ENCODE peak calls at places on chromosomes 12 and 14, in four cellular contexts. One of them, this sample, is unnamed.

GRCh38 chr14:86712727-86713126 is 1182.8 kb downstream of the FLRT2 start:
- DNase-seq in HepG2: peak
- DNase-seq in A549: no peak
- DNase-seq in K562: no peak
- DNase-seq in this sample: no peak

GRCh38 chr12:89593233-89593632 is 67.4 kb upstream of the POC1B start:
- DNase-seq in K562: no peak
- DNase-seq in A549: no peak
- DNase-seq in HepG2: no peak
- DNase-seq in this sample: no peak

GRCh38 chr12:55019784-55020183 is at the start of gene NEUROD4:
- DNase-seq in K562: peak
- DNase-seq in A549: no peak
- DNase-seq in HepG2: peak
- DNase-seq in this sample: peak

GRCh38 chr12:47577213-47577612 is 128.6 kb downstream of the RPAP3 start:
- DNase-seq in A549: no peak
- DNase-seq in K562: no peak
- DNase-seq in HepG2: no peak
- DNase-seq in this sample: no peak

GRCh38 chr12:71626768-71627167 is 36.9 kb downstream of the ZFC3H1 start:
- DNase-seq in HepG2: peak
- DNase-seq in A549: no peak
- DNase-seq in K562: no peak
- DNase-seq in this sample: no peak

GRCh38 chr12:106903241-106903950 is 52.3 kb upstream of the TMEM263 start:
- DNase-seq in K562: peak
- DNase-seq in HepG2: peak
- DNase-seq in A549: peak
- DNase-seq in this sample: peak

GRCh38 chr12:115320967-115321366 is 637.0 kb upstream of the TBX3 start:
- DNase-seq in A549: no peak
- DNase-seq in HepG2: no peak
- DNase-seq in K562: no peak
- DNase-seq in this sample: no peak

GRCh38 chr12:98110516-98110915 is 404.9 kb upstream of the TMPO start:
- DNase-seq in K562: no peak
- DNase-seq in HepG2: no peak
- DNase-seq in A549: no peak
- DNase-seq in this sample: no peak

GRCh38 chr14:67533754-67534085 is 630 bp downstream of the PLEKHH1 start:
- DNase-seq in A549: no peak
- DNase-seq in HepG2: no peak
- DNase-seq in K562: no peak
- DNase-seq in this sample: no peak

GRCh38 chr14:37142835-37143499 is 29.4 kb downstream of the SLC25A21 start:
- DNase-seq in A549: no peak
- DNase-seq in K562: no peak
- DNase-seq in HepG2: peak
- DNase-seq in this sample: no peak

GRCh38 chr14:81437226-81437625 is 37.1 kb upstream of the STON2 start:
- DNase-seq in K562: no peak
- DNase-seq in HepG2: no peak
- DNase-seq in A549: no peak
- DNase-seq in this sample: no peak

GRCh38 chr14:24246765-24247212 is 4.4 kb upstream of the TINF2 start:
- DNase-seq in K562: no peak
- DNase-seq in HepG2: no peak
- DNase-seq in A549: no peak
- DNase-seq in this sample: no peak

GRCh38 chr14:55336161-55336560 is 64.9 kb downstream of the FBXO34 start:
- DNase-seq in HepG2: no peak
- DNase-seq in K562: no peak
- DNase-seq in A549: no peak
- DNase-seq in this sample: no peak

GRCh38 chr12:47846294-47846996 is 26.7 kb upstream of the HDAC7 start:
- DNase-seq in K562: no peak
- DNase-seq in A549: no peak
- DNase-seq in HepG2: no peak
- DNase-seq in this sample: no peak

GRCh38 chr12:47021298-47021697 is 58.1 kb upstream of the PCED1B start:
- DNase-seq in K562: peak
- DNase-seq in HepG2: peak
- DNase-seq in A549: peak
- DNase-seq in this sample: no peak

GRCh38 chr14:69481815-69482568 is 2.5 kb upstream of the PLEKHD1 start:
- DNase-seq in K562: no peak
- DNase-seq in A549: no peak
- DNase-seq in HepG2: no peak
- DNase-seq in this sample: no peak

GRCh38 chr12:91422811-91423210 is 240.2 kb upstream of the DCN start:
- DNase-seq in A549: no peak
- DNase-seq in K562: no peak
- DNase-seq in HepG2: no peak
- DNase-seq in this sample: no peak

GRCh38 chr14:55399912-55400311 is 11.7 kb downstream of the ATG14 start:
- DNase-seq in K562: no peak
- DNase-seq in A549: no peak
- DNase-seq in HepG2: no peak
- DNase-seq in this sample: no peak

GRCh38 chr12:128644664-128645296 is 179.0 kb downstream of the SLC15A4 start:
- DNase-seq in K562: peak
- DNase-seq in HepG2: peak
- DNase-seq in A549: peak
- DNase-seq in this sample: peak

GRCh38 chr14:52338282-52338681 is 24.2 kb downstream of the PTGER2 start:
- DNase-seq in HepG2: peak
- DNase-seq in A549: peak
- DNase-seq in K562: no peak
- DNase-seq in this sample: no peak

GRCh38 chr14:68466491-68466977 is 326.3 kb downstream of the ZFP36L1 start:
- DNase-seq in K562: no peak
- DNase-seq in HepG2: peak
- DNase-seq in A549: peak
- DNase-seq in this sample: no peak

GRCh38 chr12:57460457-57461325 is 1.1 kb downstream of the GLI1 start:
- DNase-seq in HepG2: no peak
- DNase-seq in A549: peak
- DNase-seq in K562: peak
- DNase-seq in this sample: peak

GRCh38 chr14:34044373-34044637 is 93.4 kb upstream of the EGLN3 start:
- DNase-seq in HepG2: no peak
- DNase-seq in K562: no peak
- DNase-seq in A549: no peak
- DNase-seq in this sample: no peak

GRCh38 chr12:132771126-132771838 is 9.7 kb upstream of the ANKLE2 start:
- DNase-seq in HepG2: no peak
- DNase-seq in A549: no peak
- DNase-seq in K562: no peak
- DNase-seq in this sample: no peak

GRCh38 chr14:54487771-54488170 is 1.0 kb downstream of the GMFB start:
- DNase-seq in K562: no peak
- DNase-seq in HepG2: no peak
- DNase-seq in A549: peak
- DNase-seq in this sample: no peak

DNA sequence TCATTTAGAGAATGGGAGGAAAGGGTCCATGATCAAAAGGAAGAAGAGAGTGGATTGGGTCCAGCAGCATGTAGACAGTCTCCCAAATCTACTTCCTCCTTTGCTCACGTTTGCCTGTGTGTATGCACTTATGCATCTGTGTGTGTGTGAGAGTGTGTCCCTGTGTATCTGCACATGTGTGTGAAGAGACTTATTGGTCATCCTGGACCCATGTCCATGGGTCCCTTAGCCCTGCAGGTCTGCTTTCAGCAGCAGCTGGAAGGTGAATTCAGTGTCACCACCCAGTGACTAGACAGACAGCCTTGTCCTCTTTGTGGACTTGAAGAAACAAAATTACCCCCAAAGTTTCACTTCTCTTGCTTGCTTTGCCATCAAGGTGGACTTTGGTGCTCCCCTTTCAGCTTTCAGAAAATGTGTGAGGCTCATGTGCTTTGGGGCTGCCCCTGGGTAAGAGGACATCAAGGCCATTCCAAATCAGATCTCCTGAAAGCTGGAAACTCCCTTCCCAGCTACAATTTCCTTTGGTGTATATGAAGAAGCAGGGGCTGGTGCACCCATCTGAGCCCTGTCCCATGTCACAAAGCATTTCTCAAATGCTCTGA is 1063.8 kb downstream of the BCL11B start:
- DNase-seq in A549: no peak
- DNase-seq in HepG2: no peak
- DNase-seq in K562: no peak
- DNase-seq in this sample: no peak
- TF ChIP-seq HMGXB4 in A549: no peak
- TF ChIP-seq HMGXB4 in HepG2: no peak
- TF ChIP-seq HMGXB4 in K562: no peak
- TF ChIP-seq HMGXB4 in this sample: no peak

GRCh38 chr12:50728841-50729240 is 35.1 kb upstream of the ATF1 start:
- DNase-seq in K562: no peak
- DNase-seq in A549: no peak
- DNase-seq in HepG2: no peak
- DNase-seq in this sample: no peak

GRCh38 chr12:50734409-50735263 is 29.3 kb upstream of the ATF1 start:
- DNase-seq in HepG2: peak
- DNase-seq in K562: peak
- DNase-seq in A549: peak
- DNase-seq in this sample: peak

GRCh38 chr12:50728417-50728816 is 35.5 kb upstream of the ATF1 start:
- DNase-seq in HepG2: no peak
- DNase-seq in A549: no peak
- DNase-seq in K562: no peak
- DNase-seq in this sample: no peak

GRCh38 chr12:50732591-50732990 is 31.3 kb upstream of the ATF1 start:
- DNase-seq in K562: no peak
- DNase-seq in HepG2: no peak
- DNase-seq in A549: no peak
- DNase-seq in this sample: no peak

DNA sequence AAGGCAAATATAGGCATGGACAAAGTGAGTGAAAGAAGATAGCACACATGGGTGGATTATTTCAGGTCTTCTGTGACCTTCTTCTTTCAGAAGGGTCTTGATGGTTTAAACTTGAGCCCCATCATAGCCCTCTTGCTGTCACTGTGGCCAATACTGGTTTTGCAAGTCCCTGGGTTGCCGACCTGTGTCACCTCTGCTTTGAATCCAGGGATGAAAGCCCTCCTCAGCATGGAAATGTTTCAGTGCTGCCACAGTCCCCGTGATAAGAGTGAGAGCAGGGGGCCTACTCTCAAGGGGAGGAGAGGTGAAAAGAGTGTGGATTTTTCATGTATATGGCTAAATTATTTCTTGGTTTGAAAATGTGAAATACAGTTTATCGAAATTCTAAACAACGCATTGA is 30.2 kb upstream of the ATF1 start:
- DNase-seq in HepG2: no peak
- DNase-seq in K562: no peak
- DNase-seq in A549: no peak
- DNase-seq in this sample: no peak
- TF ChIP-seq HMGXB4 in HepG2: no peak
- TF ChIP-seq HMGXB4 in K562: no peak
- TF ChIP-seq HMGXB4 in A549: no peak
- TF ChIP-seq HMGXB4 in this sample: no peak

GRCh38 chr12:40829738-40830144 is 137.5 kb downstream of the CNTN1 start:
- DNase-seq in K562: no peak
- DNase-seq in HepG2: no peak
- DNase-seq in A549: peak
- DNase-seq in this sample: no peak
- TF ChIP-seq HMGXB4 in K562: no peak
- TF ChIP-seq HMGXB4 in HepG2: no peak
- TF ChIP-seq HMGXB4 in A549: no peak
- TF ChIP-seq HMGXB4 in this sample: no peak

GRCh38 chr12:105331805-105332251 is 1.3 kb downstream of the C12orf75 start:
- DNase-seq in HepG2: peak
- DNase-seq in A549: no peak
- DNase-seq in K562: no peak
- DNase-seq in this sample: no peak
- TF ChIP-seq HMGXB4 in HepG2: no peak
- TF ChIP-seq HMGXB4 in A549: no peak
- TF ChIP-seq HMGXB4 in K562: no peak
- TF ChIP-seq HMGXB4 in this sample: no peak

DNA sequence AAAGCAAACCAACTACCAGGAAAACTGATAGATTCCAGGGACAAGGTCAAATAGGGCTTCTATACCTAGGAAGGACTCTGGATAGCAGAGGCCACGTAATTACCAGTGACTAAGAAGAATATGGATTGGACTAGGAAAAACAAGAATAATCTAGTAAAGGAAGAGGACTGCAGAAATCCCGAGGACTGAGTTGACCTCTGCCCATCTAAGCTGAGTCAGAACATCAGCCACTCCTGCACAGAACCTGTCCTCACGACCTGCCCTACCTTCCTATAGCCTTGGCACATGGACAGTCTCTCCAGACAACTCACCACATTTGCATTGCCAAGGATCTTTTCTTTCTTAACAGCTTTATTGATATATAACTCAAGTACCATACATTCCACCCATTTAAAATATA is 2.3 kb downstream of the OR6J1 start:
- DNase-seq in K562: no peak
- DNase-seq in A549: peak
- DNase-seq in HepG2: no peak
- DNase-seq in this sample: no peak
- TF ChIP-seq HMGXB4 in K562: no peak
- TF ChIP-seq HMGXB4 in A549: no peak
- TF ChIP-seq HMGXB4 in HepG2: no peak
- TF ChIP-seq HMGXB4 in this sample: no peak

GRCh38 chr14:60350366-60350720 is 101.3 kb downstream of the PPM1A start:
- DNase-seq in A549: no peak
- DNase-seq in K562: no peak
- DNase-seq in HepG2: no peak
- DNase-seq in this sample: peak
- TF ChIP-seq HMGXB4 in A549: no peak
- TF ChIP-seq HMGXB4 in K562: no peak
- TF ChIP-seq HMGXB4 in HepG2: no peak
- TF ChIP-seq HMGXB4 in this sample: no peak

GRCh38 chr12:3218150-3218845 is 141.1 kb downstream of the TSPAN9 start:
- DNase-seq in A549: no peak
- DNase-seq in K562: no peak
- DNase-seq in HepG2: no peak
- DNase-seq in this sample: no peak
- TF ChIP-seq HMGXB4 in A549: no peak
- TF ChIP-seq HMGXB4 in K562: no peak
- TF ChIP-seq HMGXB4 in HepG2: no peak
- TF ChIP-seq HMGXB4 in this sample: no peak

GRCh38 chr14:96754845-96755184 is 42.4 kb upstream of the VRK1 start:
- DNase-seq in K562: no peak
- DNase-seq in HepG2: no peak
- DNase-seq in A549: no peak
- DNase-seq in this sample: peak
- TF ChIP-seq HMGXB4 in K562: no peak
- TF ChIP-seq HMGXB4 in HepG2: no peak
- TF ChIP-seq HMGXB4 in A549: no peak
- TF ChIP-seq HMGXB4 in this sample: no peak